ENCODE peak calls at places on chromosomes 3 and 15, in four cellular contexts. One of them, this sample, is unnamed.

GRCh38 chr3:71051893-71052687 is 531.4 kb downstream of the FOXP1 start:
- DNase-seq in Ammon's horn: no peak
- DNase-seq in progenitor cell of endocrine pancreas: no peak
- DNase-seq in AG04450: no peak
- DNase-seq in this sample: no peak

GRCh38 chr3:131110087-131110486 is 83.4 kb downstream of the NEK11 start:
- DNase-seq in Ammon's horn: no peak
- DNase-seq in progenitor cell of endocrine pancreas: no peak
- DNase-seq in AG04450: no peak
- DNase-seq in this sample: peak

GRCh38 chr15:35736150-35736549 is 190.2 kb upstream of the DPH6 start:
- DNase-seq in Ammon's horn: no peak
- DNase-seq in progenitor cell of endocrine pancreas: no peak
- DNase-seq in AG04450: no peak
- DNase-seq in this sample: no peak

GRCh38 chr15:57761562-57761961 is 55.0 kb downstream of the POLR2M start:
- DNase-seq in Ammon's horn: no peak
- DNase-seq in progenitor cell of endocrine pancreas: no peak
- DNase-seq in AG04450: no peak
- DNase-seq in this sample: no peak

GRCh38 chr3:123629747-123630047 is 44.8 kb upstream of the HACD2 start:
- DNase-seq in Ammon's horn: no peak
- DNase-seq in progenitor cell of endocrine pancreas: no peak
- DNase-seq in AG04450: no peak
- DNase-seq in this sample: no peak

GRCh38 chr3:139534992-139535879 is 4.3 kb downstream of the RBP1 start:
- DNase-seq in Ammon's horn: peak
- DNase-seq in progenitor cell of endocrine pancreas: no peak
- DNase-seq in AG04450: peak
- DNase-seq in this sample: no peak

GRCh38 chr3:33884204-33884561 is 85.8 kb downstream of the PDCD6IP start:
- DNase-seq in Ammon's horn: no peak
- DNase-seq in progenitor cell of endocrine pancreas: no peak
- DNase-seq in AG04450: no peak
- DNase-seq in this sample: no peak

GRCh38 chr3:123365450-123366143 is 83.3 kb downstream of the ADCY5 start:
- DNase-seq in Ammon's horn: no peak
- DNase-seq in progenitor cell of endocrine pancreas: peak
- DNase-seq in AG04450: no peak
- DNase-seq in this sample: no peak

GRCh38 chr15:90550919-90551318 is 21.2 kb downstream of the CRTC3 start:
- DNase-seq in Ammon's horn: no peak
- DNase-seq in progenitor cell of endocrine pancreas: no peak
- DNase-seq in AG04450: no peak
- DNase-seq in this sample: no peak

GRCh38 chr3:99520511-99520910 is 117.9 kb upstream of the COL8A1 start:
- DNase-seq in Ammon's horn: no peak
- DNase-seq in progenitor cell of endocrine pancreas: no peak
- DNase-seq in AG04450: no peak
- DNase-seq in this sample: no peak

GRCh38 chr3:14448756-14449728 is 46.6 kb downstream of the SLC6A6 start:
- DNase-seq in Ammon's horn: no peak
- DNase-seq in progenitor cell of endocrine pancreas: no peak
- DNase-seq in AG04450: no peak
- DNase-seq in this sample: no peak

GRCh38 chr3:120472121-120472844 is 21.5 kb upstream of the FSTL1 start:
- DNase-seq in Ammon's horn: no peak
- DNase-seq in progenitor cell of endocrine pancreas: no peak
- DNase-seq in AG04450: no peak
- DNase-seq in this sample: no peak

GRCh38 chr3:105927720-105928119 is 58.9 kb upstream of the CBLB start:
- DNase-seq in Ammon's horn: no peak
- DNase-seq in progenitor cell of endocrine pancreas: no peak
- DNase-seq in AG04450: no peak
- DNase-seq in this sample: no peak

GRCh38 chr15:52295421-52295991 is at the start of gene MYO5C:
- DNase-seq in Ammon's horn: no peak
- DNase-seq in progenitor cell of endocrine pancreas: peak
- DNase-seq in AG04450: no peak
- DNase-seq in this sample: no peak

GRCh38 chr15:40069178-40070165 is 30.5 kb upstream of the SRP14 start:
- DNase-seq in Ammon's horn: peak
- DNase-seq in progenitor cell of endocrine pancreas: no peak
- DNase-seq in AG04450: no peak
- DNase-seq in this sample: no peak

GRCh38 chr15:75672646-75673425 is 25.1 kb downstream of the SNX33 start:
- DNase-seq in Ammon's horn: no peak
- DNase-seq in progenitor cell of endocrine pancreas: no peak
- DNase-seq in AG04450: peak
- DNase-seq in this sample: no peak

GRCh38 chr3:8663177-8664061 is 18.8 kb upstream of the SSUH2 start:
- DNase-seq in Ammon's horn: peak
- DNase-seq in progenitor cell of endocrine pancreas: peak
- DNase-seq in AG04450: peak
- DNase-seq in this sample: peak

GRCh38 chr3:99499235-99499798 is 139.1 kb upstream of the COL8A1 start:
- DNase-seq in Ammon's horn: peak
- DNase-seq in progenitor cell of endocrine pancreas: no peak
- DNase-seq in AG04450: no peak
- DNase-seq in this sample: peak

GRCh38 chr3:50926868-50927267 is 252.1 kb downstream of the DOCK3 start:
- DNase-seq in Ammon's horn: no peak
- DNase-seq in progenitor cell of endocrine pancreas: no peak
- DNase-seq in AG04450: no peak
- DNase-seq in this sample: no peak

GRCh38 chr3:130748981-130749380 is 2.4 kb upstream of the PIK3R4 start:
- DNase-seq in Ammon's horn: no peak
- DNase-seq in progenitor cell of endocrine pancreas: no peak
- DNase-seq in AG04450: no peak
- DNase-seq in this sample: no peak

GRCh38 chr3:71173421-71173975 is 410.0 kb downstream of the FOXP1 start:
- DNase-seq in Ammon's horn: no peak
- DNase-seq in progenitor cell of endocrine pancreas: no peak
- DNase-seq in AG04450: no peak
- DNase-seq in this sample: no peak